ENCODE peak calls at places on chromosomes 2 and 18, in four cellular contexts. S is H1, N is HepG2, L is GM12878. I is an unnamed sample.

GRCh38 chr2:219183151-219183757 is 5.2 kb downstream of the RETREG2 start:
- DNase-seq in N (no peak), S (no peak), L (no peak), I (no peak)

GRCh38 chr2:197453914-197454398 is 604 bp downstream of the COQ10B start:
- DNase-seq in N (peak), S (peak), L (peak), I (peak)

GRCh38 chr2:145572238-145572637 is 1052.3 kb upstream of the ZEB2 start:
- DNase-seq in S (no peak), L (no peak), N (no peak), I (no peak)

GRCh38 chr2:28692411-28692810 is 59.2 kb upstream of the PPP1CB start:
- DNase-seq in S (no peak), N (peak), L (no peak), I (no peak)

GRCh38 chr2:164810843-164811242 is 30.8 kb downstream of the COBLL1 start:
- DNase-seq in S (no peak), L (no peak), N (peak), I (no peak)

GRCh38 chr2:242036653-242036950 is 167.1 kb downstream of the RTP5 start:
- DNase-seq in N (no peak), L (no peak), S (no peak), I (no peak)

GRCh38 chr18:78950386-78950785 is 29.2 kb upstream of the SALL3 start:
- DNase-seq in N (no peak), S (no peak), L (no peak), I (no peak)

GRCh38 chr18:54335638-54336173 is 22.0 kb downstream of the STARD6 start:
- DNase-seq in N (no peak), S (no peak), L (no peak), I (no peak)

GRCh38 chr18:55105873-55106272 is 146.6 kb upstream of the CCDC68 start:
- DNase-seq in N (no peak), S (no peak), L (no peak), I (no peak)

GRCh38 chr2:104849618-104850097 is 4.3 kb upstream of the POU3F3 start:
- DNase-seq in N (peak), S (no peak), L (no peak), I (peak)

GRCh38 chr2:232076736-232077135 is 115.2 kb downstream of the DIS3L2 start:
- DNase-seq in S (no peak), L (no peak), N (no peak), I (no peak)

GRCh38 chr2:58739033-58739432 is 497.9 kb upstream of the FANCL start:
- DNase-seq in L (no peak), S (no peak), N (no peak), I (no peak)

GRCh38 chr2:97924194-97924593 is 71.6 kb downstream of the TMEM131 start:
- DNase-seq in N (no peak), S (no peak), L (no peak), I (no peak)

GRCh38 chr2:154706660-154707059 is 8.2 kb downstream of the KCNJ3 start:
- DNase-seq in S (no peak), L (no peak), N (no peak), I (no peak)

GRCh38 chr2:224027070-224027469 is 12.0 kb downstream of the SERPINE2 start:
- DNase-seq in N (no peak), L (no peak), S (peak), I (no peak)

GRCh38 chr18:1048048-1048447 is 143.4 kb downstream of the ADCYAP1 start:
- DNase-seq in N (no peak), S (no peak), L (no peak), I (no peak)

GRCh38 chr2:120566331-120567035 is 169.2 kb upstream of the GLI2 start:
- DNase-seq in N (no peak), S (no peak), L (no peak), I (no peak)

GRCh38 chr2:62306751-62307468 is 111.0 kb downstream of the B3GNT2 start:
- DNase-seq in N (no peak), S (no peak), L (peak), I (no peak)

GRCh38 chr2:126978333-126978732 is 79.6 kb downstream of the TEX51 start:
- DNase-seq in L (no peak), N (no peak), S (no peak), I (no peak)

GRCh38 chr2:231482806-231483391 is 18.6 kb upstream of the NCL start:
- DNase-seq in S (no peak), N (peak), L (no peak), I (peak)

GRCh38 chr18:22846088-22846683 is 86.9 kb upstream of the RBBP8 start:
- DNase-seq in N (peak), S (no peak), L (no peak), I (peak)

GRCh38 chr2:127166221-127166860 is 53.8 kb downstream of the CYP27C1 start:
- DNase-seq in L (no peak), S (no peak), N (no peak), I (no peak)

GRCh38 chr2:26852405-26853348 is 4.7 kb downstream of the DPYSL5 start:
- DNase-seq in S (no peak), N (no peak), L (no peak), I (no peak)

GRCh38 chr2:200350796-200351195 is 44.3 kb downstream of the SPATS2L start:
- DNase-seq in S (no peak), N (no peak), L (no peak), I (no peak)

GRCh38 chr2:71852141-71852711 is 295.4 kb downstream of the CYP26B1 start:
- DNase-seq in N (no peak), S (no peak), L (no peak), I (no peak)

GRCh38 chr2:56338232-56338631 is 154.4 kb downstream of the CCDC85A start:
- DNase-seq in S (no peak), N (no peak), L (no peak), I (no peak)

GRCh38 chr2:237858294-237859081 is 935 bp upstream of the RAMP1 start:
- DNase-seq in S (peak), N (peak), L (peak), I (peak)

GRCh38 chr2:63699549-63699839 is 110.7 kb downstream of the MDH1 start:
- DNase-seq in L (no peak), N (no peak), S (no peak), I (no peak)

GRCh38 chr2:42010743-42011298 is 37.0 kb upstream of the PKDCC start:
- DNase-seq in L (no peak), S (no peak), N (no peak), I (no peak)

GRCh38 chr2:138831154-138831553 is 51.0 kb upstream of the NXPH2 start:
- DNase-seq in S (no peak), N (no peak), L (no peak), I (no peak)

GRCh38 chr2:55859875-55860274 is 63.7 kb downstream of the EFEMP1 start:
- DNase-seq in S (no peak), L (no peak), N (no peak), I (no peak)

GRCh38 chr2:233428008-233428407 is 73.7 kb downstream of the DGKD start:
- DNase-seq in L (no peak), S (no peak), N (no peak), I (no peak)

GRCh38 chr18:21303913-21304312 is 61.9 kb downstream of the GREB1L start:
- DNase-seq in S (no peak), L (no peak), N (no peak), I (no peak)

GRCh38 chr2:39593439-39594393 is 72.0 kb upstream of the TMEM178A start:
- DNase-seq in S (peak), L (no peak), N (peak), I (peak)

GRCh38 chr2:211216221-211216620 is 659.8 kb downstream of the CPS1 start:
- DNase-seq in N (no peak), L (no peak), S (no peak), I (no peak)

DNA sequence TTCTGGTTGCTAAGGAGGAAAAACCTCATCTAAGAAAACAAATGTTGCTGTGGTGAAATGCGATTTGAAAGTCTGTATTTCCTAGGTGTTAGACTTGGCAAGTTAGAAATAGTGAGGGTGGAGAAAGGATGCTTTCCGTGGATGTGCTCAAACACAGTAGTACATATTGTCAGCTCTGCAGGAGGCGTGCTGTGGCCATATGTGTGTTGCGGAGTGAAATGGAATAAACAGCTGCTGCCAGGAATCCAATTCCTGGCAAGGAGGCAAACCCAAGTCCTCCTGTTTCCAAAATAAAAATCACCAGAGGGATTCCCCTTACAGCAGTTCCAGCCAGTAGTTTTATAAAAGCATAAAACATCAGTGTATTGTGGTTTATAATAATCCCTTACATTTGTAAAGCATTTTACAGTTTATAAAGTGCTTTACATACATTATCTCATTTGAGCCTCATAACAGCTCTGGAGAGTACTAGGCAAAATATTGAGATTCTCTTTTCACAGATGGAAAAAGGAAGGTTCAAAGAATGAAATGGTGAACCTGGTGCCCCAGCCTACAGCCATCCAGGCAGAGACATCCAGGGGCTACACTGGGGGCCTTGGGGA is 205.8 kb downstream of the AGPS start:
- DNase-seq in N (no peak), L (no peak), S (no peak), I (no peak)
- TF ChIP-seq ATF2 in N (no peak), L (no peak), S (no peak), I (no peak)

DNA sequence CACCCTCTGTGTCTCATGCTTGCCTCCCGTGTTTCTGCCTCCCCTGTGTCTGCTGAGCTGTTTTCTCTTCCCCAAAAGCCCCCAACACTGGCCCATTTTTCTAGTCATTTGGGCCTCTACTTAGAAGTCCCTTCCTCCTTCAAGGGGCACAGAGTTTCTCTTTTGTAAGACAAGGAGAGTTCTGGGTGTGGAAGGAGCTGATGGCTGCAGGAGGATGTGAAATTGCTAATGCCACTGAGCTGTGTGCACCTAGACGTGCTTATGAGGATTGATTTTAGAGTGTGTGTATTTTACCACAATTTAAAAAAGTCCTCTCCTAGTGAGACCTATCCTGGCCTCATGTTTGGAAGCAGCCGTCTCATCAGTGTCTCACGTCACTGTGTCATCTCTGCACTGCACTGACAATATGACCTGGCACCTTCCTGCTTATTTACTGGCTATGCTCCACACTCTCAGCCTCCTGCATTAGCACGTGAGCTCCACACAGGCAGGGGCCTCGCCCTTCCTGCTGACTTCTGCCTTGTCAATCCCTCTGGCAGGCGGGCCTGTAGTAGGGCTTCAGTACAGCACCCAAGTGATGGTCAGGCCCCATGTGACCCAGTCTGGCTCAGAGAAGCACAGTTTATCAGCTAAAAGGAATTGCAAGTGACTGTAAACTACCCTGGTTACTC is 8.0 kb upstream of the MBP start:
- DNase-seq in N (no peak), S (no peak), L (no peak), I (no peak)
- TF ChIP-seq CBX5 in N (no peak), S (no peak), L (no peak), I (no peak)

GRCh38 chr2:208545398-208546042 is 138.9 kb downstream of the PTH2R start:
- DNase-seq in S (no peak), N (no peak), L (no peak), I (peak)
- TF ChIP-seq ATF2 in S (no peak), N (no peak), L (no peak), I (no peak)

GRCh38 chr2:66919286-66919685 is 477.8 kb upstream of the ETAA1 start:
- DNase-seq in S (no peak), N (no peak), L (no peak), I (no peak)
- TF ChIP-seq CBX5 in S (no peak), N (no peak), L (no peak), I (no peak)

DNA sequence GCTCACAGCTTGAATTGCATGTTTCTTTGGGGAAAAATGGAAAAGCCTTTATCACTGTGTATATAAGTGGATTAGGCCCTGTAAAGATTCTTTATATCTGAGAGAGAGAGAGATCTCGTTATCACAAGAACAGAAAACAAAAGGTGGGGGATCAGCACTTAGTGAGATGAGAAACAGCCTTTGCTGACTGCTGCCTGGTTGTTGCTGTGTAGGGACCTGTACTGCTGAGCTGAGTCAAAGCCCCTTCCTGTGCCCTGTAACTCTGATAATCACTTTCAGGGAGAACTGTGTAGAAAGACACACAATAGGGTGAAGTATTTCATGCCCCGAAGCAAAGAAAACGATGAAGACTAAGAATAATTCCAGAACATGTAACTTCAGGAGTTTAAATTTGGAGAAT is 30.6 kb upstream of the FAM237A start:
- DNase-seq in L (no peak), N (no peak), S (no peak), I (no peak)
- TF ChIP-seq ATF2 in L (no peak), N (no peak), S (no peak), I (no peak)

GRCh38 chr2:121699421-121700328 is 37.0 kb downstream of the NIFK start:
- DNase-seq in L (peak), S (no peak), N (peak), I (peak)

GRCh38 chr2:121695179-121695451 is 41.6 kb downstream of the NIFK start:
- DNase-seq in L (no peak), S (no peak), N (no peak), I (no peak)

GRCh38 chr2:121698318-121698930 is 38.3 kb downstream of the NIFK start:
- DNase-seq in N (no peak), S (no peak), L (no peak), I (no peak)

GRCh38 chr2:121696410-121696930 is 40.2 kb downstream of the NIFK start:
- DNase-seq in N (no peak), L (no peak), S (no peak), I (no peak)

DNA sequence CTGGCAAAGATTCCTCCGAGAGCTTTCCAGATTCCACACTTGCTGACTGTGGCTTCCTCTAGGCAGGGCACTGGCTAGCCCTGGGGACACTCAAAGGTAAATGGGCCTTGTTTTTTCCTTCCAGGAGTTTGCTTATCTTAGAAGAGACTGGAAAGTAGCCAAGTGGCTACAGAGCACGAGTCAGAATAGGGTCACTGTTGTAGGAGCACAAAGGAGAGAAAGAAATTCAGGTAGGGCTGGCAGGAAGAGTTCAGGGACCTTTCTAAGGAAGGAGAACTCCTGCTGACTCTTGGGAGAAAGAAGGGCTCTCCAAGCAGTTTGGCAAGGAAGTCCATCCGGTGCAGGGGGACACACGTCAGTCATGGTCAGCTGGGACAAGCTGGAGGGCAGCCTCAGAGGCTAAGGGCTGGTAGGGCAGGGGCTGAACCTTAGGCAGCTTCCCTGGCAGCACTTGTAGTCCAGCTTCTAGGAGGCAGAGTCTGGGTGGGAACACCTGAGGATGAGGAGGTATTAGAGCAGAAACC is 39.5 kb downstream of the NIFK start:
- DNase-seq in N (no peak), S (no peak), L (no peak), I (peak)
- TF ChIP-seq CBX5 in N (no peak), S (no peak), L (no peak), I (no peak)

DNA sequence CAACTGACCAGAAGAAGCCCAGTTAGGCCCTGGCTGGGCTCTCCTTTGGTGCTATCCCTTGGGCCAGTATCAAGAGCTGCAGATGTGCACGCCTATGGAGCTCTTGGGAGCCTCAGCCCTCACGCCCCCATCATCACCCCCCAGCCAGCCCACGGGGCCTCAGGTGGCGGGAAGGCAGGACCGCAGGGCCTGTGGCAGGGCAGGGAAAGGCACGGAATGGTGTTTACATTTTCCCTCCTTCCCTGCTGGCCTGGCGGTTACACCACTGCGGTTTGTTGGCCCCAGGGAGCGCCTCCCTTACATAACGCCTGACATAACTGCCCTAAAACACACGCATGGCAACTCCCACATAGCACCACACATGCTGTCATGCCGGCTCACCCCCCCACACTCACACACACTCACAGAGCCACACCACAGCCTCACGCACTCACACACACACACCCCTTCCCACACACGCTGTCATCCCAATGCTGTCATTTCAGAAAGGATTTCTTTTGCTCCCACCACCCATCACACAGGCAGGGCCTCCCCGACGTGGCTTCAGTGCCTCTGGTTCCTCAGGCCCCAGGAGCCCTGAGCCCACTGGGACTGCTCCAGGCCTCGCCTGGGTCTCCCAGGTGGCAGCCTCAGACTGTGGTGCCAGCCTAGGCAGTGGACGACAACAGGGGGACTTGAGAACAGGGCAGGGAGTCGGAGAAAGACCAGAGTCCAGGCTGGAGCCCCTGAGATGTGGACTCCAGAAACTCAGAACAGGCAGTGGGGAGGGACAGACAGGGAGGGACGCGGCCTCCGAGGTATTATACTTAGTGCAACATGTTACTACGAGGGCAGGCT is 15.7 kb downstream of the ZFP36L2 start:
- DNase-seq in N (peak), S (no peak), L (no peak), I (peak)
- TF ChIP-seq ATF2 in N (peak), S (no peak), L (no peak), I (no peak)

DNA sequence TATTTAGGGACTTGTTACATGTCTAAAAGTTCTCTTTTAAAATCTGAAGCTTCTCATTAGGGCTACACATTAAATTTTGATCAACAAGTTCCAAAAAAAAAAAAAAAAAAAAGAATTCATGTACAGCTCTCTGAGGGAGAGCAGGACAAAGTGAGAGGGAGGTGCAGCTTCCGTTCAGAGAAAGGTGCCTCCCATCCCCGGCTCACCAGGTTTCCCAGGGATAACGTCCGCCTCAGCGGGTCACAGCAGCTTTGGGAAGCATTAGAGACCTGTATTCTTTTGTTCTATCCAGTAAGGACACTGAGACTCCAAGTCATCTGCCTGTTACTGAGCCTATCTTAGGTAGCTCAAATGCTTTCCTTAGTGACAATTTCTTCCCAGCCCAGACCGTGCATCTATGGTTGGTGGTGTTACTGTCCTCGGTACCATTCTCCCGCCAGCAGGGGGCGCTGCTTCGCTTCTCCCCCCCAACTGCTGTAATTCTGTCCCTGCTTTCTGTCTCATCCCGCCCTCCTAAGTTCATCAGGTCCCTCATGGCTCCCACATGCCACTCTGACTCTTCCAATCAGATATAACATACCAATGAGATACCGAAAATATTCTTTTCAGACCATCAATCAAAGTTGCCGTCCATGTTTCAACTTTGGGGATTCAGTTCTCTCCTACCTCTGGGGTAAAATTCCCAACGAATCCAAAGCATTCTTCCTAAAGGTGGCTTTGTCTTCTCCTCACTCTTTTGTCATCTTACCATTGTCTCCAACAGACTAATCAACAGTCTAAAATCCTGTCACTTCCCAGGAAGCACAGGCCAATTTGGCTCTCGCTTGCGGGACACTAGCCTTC is 466.5 kb downstream of the METTL4 start:
- DNase-seq in N (peak), L (no peak), S (no peak), I (peak)
- TF ChIP-seq CBX5 in N (no peak), L (no peak), S (no peak), I (no peak)

I was measured in K562.